ENCODE peak calls at places on chromosomes 7 and 10, in six cellular contexts. K is heart left ventricle, N is BJ, M is heart right ventricle, P is epithelial cell of esophagus, W is cardiac fibroblast. Y is an unnamed sample.

GRCh38 chr10:72425133-72425532 is 70.4 kb upstream of the DNAJB12 start:
- DNase-seq in K (no peak), N (no peak), M (no peak), P (no peak), W (peak), Y (peak)

GRCh38 chr7:125833839-125834238 is 904.2 kb upstream of the POT1 start:
- DNase-seq in K (no peak), N (no peak), M (no peak), P (no peak), W (no peak), Y (no peak)

GRCh38 chr10:58936364-58936763 is 240.1 kb upstream of the PHYHIPL start:
- DNase-seq in K (no peak), N (no peak), M (no peak), P (no peak), W (no peak), Y (no peak)

GRCh38 chr7:50634378-50634777 is 69.2 kb upstream of the DDC start:
- DNase-seq in K (no peak), N (no peak), M (no peak), P (no peak), W (no peak), Y (no peak)

GRCh38 chr10:36880898-36881297 is 244.5 kb upstream of the ANKRD30A start:
- DNase-seq in K (no peak), N (no peak), M (no peak), P (peak), W (peak), Y (peak)

GRCh38 chr10:33703897-33704825 is 369.7 kb upstream of the NRP1 start:
- DNase-seq in K (no peak), N (peak), M (no peak), P (peak), W (peak), Y (peak)

GRCh38 chr10:78654047-78654590 is 414.6 kb upstream of the ZMIZ1 start:
- DNase-seq in K (no peak), N (no peak), M (no peak), P (no peak), W (no peak), Y (no peak)

GRCh38 chr7:33909755-33910154 is 4.4 kb downstream of the BMPER start:
- DNase-seq in K (no peak), N (no peak), M (no peak), P (no peak), W (no peak), Y (no peak)

GRCh38 chr10:13386021-13386420 is 37.9 kb upstream of the SEPHS1 start:
- DNase-seq in K (no peak), N (no peak), M (no peak), P (no peak), W (no peak), Y (no peak)

GRCh38 chr10:13388478-13388877 is 40.4 kb upstream of the SEPHS1 start:
- DNase-seq in K (no peak), N (no peak), M (no peak), P (no peak), W (no peak), Y (no peak)

DNA sequence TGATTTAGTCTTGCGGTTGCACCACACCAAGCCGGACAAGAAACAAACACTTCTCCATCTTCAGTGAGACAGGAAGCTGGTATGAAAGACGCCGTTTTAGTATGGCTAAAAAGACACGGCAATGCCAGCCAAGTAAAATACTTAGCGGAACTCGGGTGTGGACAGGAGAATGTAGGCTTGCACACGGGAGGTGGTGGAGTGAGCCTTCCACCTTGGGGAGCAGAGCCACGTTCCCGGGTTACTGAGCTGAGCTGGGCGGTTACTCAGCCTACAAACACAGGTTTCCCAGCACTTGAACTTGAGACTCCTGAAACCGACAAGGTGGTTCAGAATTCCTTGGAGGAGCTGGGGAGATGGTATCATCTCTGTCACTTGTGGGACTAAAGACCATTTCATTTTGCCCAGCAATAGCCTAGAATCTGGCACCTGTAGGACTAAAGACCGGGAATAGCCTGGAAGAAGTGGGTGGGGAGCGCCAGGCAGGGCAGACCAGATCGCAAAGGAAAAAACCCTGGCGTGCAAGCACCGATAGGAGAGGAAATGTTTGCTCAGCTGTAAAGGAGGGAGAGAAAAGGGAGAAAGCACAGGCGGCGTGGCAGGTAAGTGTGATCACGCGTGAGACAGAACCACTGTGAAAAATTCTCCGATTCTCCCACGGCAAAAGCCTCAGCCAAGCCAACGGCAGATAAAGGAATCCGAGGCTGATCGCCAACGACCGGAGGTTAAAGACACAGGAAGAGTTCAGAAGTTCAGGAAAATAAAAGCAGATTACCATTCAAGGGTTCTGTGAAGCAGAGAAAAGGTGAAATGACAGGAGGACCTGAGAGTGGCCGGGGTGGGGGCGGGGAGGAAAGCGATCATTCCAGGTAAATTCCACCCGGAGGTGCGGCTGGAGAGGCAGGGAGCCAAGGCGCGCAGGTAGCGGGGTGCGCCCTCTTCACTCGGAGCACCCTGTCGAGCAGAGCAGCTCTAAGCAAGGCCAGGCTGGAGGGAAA is 35.0 kb upstream of the SEPHS1 start:
- DNase-seq in K (no peak), N (no peak), M (no peak), P (peak), W (no peak), Y (no peak)
- H3K4me3 ChIP-seq in K (peak), N (no peak), M (peak), P (peak), W (no peak), Y (no peak)

DNA sequence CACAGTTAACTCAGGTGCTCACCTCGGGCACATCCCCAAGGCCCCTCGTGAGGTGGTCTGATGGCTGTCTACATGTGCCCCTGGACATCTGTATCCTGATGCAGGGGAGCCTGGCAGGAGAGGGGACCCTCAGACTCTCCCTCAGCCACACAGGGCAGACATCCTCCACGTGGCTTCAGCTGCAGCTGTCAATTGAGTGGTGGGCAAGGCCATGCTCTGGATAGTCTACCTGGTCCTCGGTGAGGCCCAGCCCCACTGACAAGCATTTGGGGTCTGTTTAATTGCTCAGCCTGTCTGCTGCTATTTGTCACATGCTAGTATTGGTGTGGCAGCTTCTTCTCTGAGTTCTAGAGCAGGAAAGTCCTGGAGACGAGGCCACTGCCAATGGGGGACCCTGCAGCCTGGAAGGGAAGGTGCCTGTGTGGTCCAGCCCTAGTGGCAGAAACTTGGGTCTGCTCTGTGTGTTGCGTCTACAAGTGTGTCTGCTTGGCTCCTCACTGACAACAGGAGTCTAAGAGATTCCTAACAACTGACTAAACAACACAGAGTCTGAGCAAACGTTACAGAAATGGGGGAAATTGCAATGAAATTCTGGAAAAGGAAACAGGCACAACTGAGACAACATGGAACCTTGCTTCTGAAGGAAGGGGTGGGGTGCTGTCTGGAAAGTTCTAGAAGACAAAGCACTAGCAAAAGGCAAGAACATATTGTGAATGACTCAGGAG is 59.3 kb upstream of the IGFBP3 start:
- DNase-seq in K (no peak), N (no peak), M (no peak), P (peak), W (peak), Y (peak)
- TF ChIP-seq CTCF in K (no peak), N (peak), M (no peak), P (no peak), W (peak), Y (peak)

GRCh38 chr10:26331376-26331775 is 106.8 kb upstream of the APBB1IP start:
- DNase-seq in K (no peak), N (no peak), M (no peak), P (no peak), W (no peak), Y (no peak)

GRCh38 chr10:26335574-26336093 is 102.5 kb upstream of the APBB1IP start:
- DNase-seq in K (no peak), N (no peak), M (no peak), P (no peak), W (no peak), Y (no peak)

GRCh38 chr10:26334232-26334931 is 103.8 kb upstream of the APBB1IP start:
- DNase-seq in K (no peak), N (no peak), M (no peak), P (no peak), W (no peak), Y (no peak)

GRCh38 chr10:26336979-26337378 is 101.2 kb upstream of the APBB1IP start:
- DNase-seq in K (no peak), N (no peak), M (no peak), P (no peak), W (no peak), Y (no peak)

DNA sequence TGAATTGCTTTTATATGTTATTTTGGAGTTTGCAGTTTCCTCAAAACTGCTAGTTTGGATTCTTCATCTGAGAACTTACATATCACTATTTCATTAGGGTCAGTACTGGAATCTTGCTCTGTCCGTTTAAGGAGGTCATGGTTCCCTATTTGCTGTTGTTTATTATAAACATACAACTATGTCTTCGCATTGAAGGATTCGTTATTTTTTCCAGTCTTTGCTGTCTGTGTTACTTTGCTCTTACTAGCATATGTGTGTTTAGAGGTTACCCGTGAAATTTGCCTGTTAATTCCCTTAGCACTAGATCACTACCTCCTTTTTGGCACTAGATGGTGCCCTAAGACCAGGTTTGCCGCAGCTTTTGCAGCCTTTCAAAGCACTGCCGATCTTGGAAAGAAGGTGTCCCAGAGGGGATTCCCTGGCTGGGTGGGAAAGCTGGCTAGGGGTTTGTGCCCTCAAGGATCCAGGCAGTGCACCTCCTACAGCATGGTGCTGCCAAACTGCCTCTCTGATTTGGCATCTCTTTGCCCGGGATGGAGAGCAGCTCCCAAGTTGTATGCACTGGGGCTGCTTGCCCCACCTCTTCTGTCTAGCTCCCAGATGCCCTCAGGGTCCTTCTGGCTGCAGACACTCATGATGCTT is 103.1 kb upstream of the APBB1IP start:
- DNase-seq in K (no peak), N (peak), M (no peak), P (peak), W (peak), Y (peak)
- H3K4me3 ChIP-seq in K (peak), N (no peak), M (no peak), P (no peak), W (no peak), Y (no peak)

GRCh38 chr10:930415-931325 is 835 bp downstream of the LARP4B start:
- DNase-seq in K (peak), N (no peak), M (peak), P (peak), W (peak), Y (peak)
- TF ChIP-seq CTCF in K (no peak), N (no peak), M (no peak), P (no peak), W (no peak), Y (no peak)

DNA sequence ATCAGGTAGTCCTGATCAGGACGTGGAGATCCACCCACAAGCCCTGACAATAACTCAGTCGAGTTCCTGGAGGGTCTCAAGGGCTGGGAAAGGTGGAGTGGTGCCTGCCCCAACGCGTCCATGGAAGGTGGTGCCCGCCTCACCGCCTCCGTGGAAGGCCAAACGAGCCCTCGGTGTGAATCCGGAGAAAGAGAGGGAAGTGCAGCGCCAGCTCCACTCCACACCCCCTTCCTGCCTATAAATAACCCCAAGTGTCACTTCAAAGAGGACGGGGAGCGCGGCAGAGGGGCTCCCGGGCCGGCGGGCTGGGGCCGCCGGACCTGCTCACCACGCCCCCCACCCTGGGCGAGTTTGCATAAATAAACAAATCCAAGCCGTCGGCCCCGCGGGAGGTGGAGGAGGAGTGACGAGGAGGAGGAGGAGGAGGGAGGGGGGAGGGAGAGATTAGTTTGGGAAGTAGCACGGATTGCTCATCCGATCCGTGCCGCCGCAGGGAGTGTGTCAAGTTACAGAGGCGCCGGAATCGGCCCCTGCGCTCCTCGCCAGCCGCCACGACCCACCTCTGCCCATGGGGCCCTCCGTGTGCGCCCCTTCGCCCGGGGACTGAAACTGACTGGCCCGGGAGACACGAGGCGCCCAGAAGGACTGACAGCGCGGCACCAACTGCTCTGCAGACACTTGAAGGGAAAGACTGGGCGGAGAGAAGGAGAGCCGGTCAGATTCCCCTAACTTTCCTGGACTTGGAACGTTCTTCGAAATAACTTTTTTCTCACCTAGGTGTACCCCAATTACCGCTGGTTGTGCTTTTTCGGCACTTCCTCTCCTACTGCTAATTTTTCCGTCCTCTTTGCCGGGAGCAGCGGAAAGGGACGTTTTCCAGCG is at the start of gene COL13A1:
- DNase-seq in K (no peak), N (no peak), M (peak), P (peak), W (peak), Y (peak)
- H3K4me3 ChIP-seq in K (peak), N (peak), M (peak), P (peak), W (peak), Y (peak)

GRCh38 chr7:42099076-42099836 is 137.8 kb downstream of the GLI3 start:
- DNase-seq in K (no peak), N (no peak), M (no peak), P (peak), W (no peak), Y (no peak)

GRCh38 chr7:42096262-42096661 is 140.7 kb downstream of the GLI3 start:
- DNase-seq in K (no peak), N (no peak), M (no peak), P (no peak), W (no peak), Y (no peak)

GRCh38 chr7:42096681-42097637 is 140.1 kb downstream of the GLI3 start:
- DNase-seq in K (peak), N (no peak), M (peak), P (no peak), W (peak), Y (peak)

GRCh38 chr7:42095791-42096190 is 141.2 kb downstream of the GLI3 start:
- DNase-seq in K (no peak), N (no peak), M (no peak), P (no peak), W (no peak), Y (no peak)

GRCh38 chr7:42097756-42098155 is 139.3 kb downstream of the GLI3 start:
- DNase-seq in K (no peak), N (peak), M (no peak), P (peak), W (peak), Y (peak)
- TF ChIP-seq CTCF in K (peak), N (peak), M (no peak), P (peak), W (peak), Y (peak)

DNA sequence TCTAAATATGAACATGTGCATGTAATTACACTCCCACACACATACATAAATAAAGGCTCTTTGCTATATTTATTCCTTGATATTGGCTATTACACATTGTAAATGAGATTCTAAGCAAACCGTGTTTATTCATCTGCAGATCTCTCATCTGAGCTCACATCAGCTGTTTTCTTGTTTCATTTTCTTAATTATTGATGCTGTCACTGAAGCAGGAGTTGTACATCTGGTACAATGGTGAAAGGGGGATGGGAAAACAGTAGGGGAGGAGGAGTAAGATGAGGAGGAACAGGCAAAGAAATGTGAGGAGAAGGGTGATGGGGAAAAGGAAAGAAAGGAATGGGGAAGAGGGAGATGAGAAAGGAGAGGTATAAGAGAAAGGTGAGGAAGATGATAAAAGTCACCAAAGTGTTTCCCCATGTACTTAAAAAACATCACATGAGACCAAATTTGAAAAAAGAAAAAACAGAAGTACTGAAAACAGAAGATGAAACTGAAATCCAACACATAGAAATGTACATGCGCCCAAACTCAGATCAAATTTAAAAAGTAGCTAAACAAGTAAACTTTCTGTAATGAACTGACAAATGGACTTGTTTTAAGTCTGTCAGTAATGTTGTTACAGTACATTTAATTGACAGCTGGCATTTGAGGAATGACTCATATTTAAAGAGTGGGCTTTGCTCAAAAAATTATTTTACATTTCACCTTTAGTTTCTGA is 472.2 kb downstream of the ARL4A start:
- DNase-seq in K (no peak), N (no peak), M (no peak), P (no peak), W (no peak), Y (no peak)
- H3K4me3 ChIP-seq in K (no peak), N (no peak), M (no peak), P (no peak), W (no peak), Y (no peak)

DNA sequence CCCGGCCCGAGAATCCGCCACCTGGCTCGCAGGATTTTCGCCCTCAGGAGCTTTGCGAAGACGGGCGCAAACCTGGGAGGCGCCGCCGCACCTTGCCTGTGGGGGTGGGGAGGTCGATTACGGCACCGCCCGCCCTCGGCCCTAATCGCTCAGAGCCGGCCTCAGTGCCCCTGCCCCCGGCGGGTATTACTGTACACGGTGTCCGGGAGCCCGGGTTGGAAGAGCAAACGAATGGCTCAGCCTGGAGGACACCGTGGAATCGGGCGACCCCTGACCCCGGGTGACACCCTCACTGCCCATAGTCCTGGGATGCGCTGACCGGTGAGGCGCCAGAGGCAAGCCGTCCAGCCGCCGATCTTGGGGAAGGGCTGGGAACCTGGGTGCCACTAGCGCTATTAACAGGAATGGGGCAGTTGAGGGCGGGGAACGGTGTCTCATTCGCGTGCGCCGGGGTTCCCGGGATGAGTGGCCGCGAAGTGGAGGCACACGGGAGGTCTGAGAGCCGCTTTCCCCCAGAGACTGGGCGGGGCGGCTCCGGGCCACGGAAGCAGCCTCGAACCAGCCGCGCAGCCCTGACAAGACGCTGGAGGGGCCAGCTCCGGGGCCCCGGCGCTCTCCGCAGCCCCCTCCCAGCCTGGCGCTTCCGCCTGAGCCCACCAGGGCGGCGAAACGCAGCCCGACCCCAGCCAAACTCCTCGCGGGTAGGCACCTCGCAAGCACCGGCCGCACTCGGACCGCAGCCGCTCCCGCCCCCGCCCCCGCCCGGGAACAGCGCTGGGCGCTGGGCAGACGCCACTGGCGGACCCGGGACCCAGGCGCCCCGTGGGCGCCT is 167.5 kb downstream of the NRF1 start:
- DNase-seq in K (no peak), N (no peak), M (no peak), P (peak), W (no peak), Y (no peak)
- TF ChIP-seq CTCF in K (no peak), N (no peak), M (no peak), P (no peak), W (no peak), Y (no peak)